ENCODE peak calls at places on chromosomes 12 and 14, in seven cellular contexts. Y is fibroblast of mammary gland; C is tibial nerve; E is tibial artery; H is H9; A is AG04450; S is CD8-positive, alpha-beta T cell. D is an unnamed sample.

GRCh38 chr12:104929926-104930325 is 28.2 kb downstream of the SLC41A2 start:
- DNase-seq in Y (peak), C (no peak), E (no peak), H (no peak), A (no peak), S (no peak), D (no peak)

GRCh38 chr14:91246051-91246852 is 1.7 kb upstream of the GPR68 start:
- DNase-seq in Y (no peak), C (no peak), E (no peak), H (no peak), A (no peak), S (peak), D (peak)

GRCh38 chr14:66425402-66425801 is 60.8 kb upstream of the CCDC196 start:
- DNase-seq in Y (no peak), C (no peak), E (no peak), H (no peak), A (no peak), S (no peak), D (peak)

GRCh38 chr12:79324571-79324970 is 366.2 kb downstream of the PAWR start:
- DNase-seq in Y (no peak), C (no peak), E (no peak), H (no peak), A (no peak), S (no peak), D (no peak)

GRCh38 chr14:51859136-51859535 is 1.3 kb upstream of the GNG2 start:
- DNase-seq in Y (peak), C (no peak), E (no peak), H (no peak), A (no peak), S (no peak), D (no peak)

GRCh38 chr14:91117960-91118359 is 4.1 kb downstream of the DGLUCY start:
- DNase-seq in Y (no peak), C (no peak), E (no peak), H (no peak), A (no peak), S (no peak), D (no peak)

GRCh38 chr12:7806863-7807487 is 17.8 kb downstream of the NANOG start:
- DNase-seq in Y (peak), C (peak), E (peak), H (peak), A (peak), S (peak), D (peak)

GRCh38 chr14:40630471-40630870 is 976.2 kb upstream of the LRFN5 start:
- DNase-seq in Y (no peak), C (no peak), E (no peak), H (no peak), A (no peak), S (no peak), D (no peak)

GRCh38 chr14:92877757-92878431 is 45.1 kb upstream of the CHGA start:
- DNase-seq in Y (no peak), C (no peak), E (no peak), H (peak), A (no peak), S (no peak), D (peak)

GRCh38 chr12:86914716-86915115 is 658.5 kb upstream of the MGAT4C start:
- DNase-seq in Y (peak), C (no peak), E (no peak), H (no peak), A (peak), S (no peak), D (peak)
- TF ChIP-seq CTCF in Y (peak), C (peak), E (peak), H (peak), A (peak), S (no peak), D (peak)

GRCh38 chr12:94872671-94873367 is 130.7 kb downstream of the NDUFA12 start:
- DNase-seq in Y (no peak), C (no peak), E (no peak), H (peak), A (no peak), S (no peak), D (no peak)

GRCh38 chr12:94872007-94872653 is 131.4 kb downstream of the NDUFA12 start:
- DNase-seq in Y (no peak), C (no peak), E (no peak), H (no peak), A (no peak), S (no peak), D (no peak)

GRCh38 chr12:94874986-94875312 is 128.5 kb downstream of the NDUFA12 start:
- DNase-seq in Y (no peak), C (no peak), E (no peak), H (no peak), A (no peak), S (no peak), D (no peak)

GRCh38 chr12:94874086-94874985 is 129.2 kb downstream of the NDUFA12 start:
- DNase-seq in Y (no peak), C (no peak), E (no peak), H (no peak), A (no peak), S (no peak), D (no peak)

GRCh38 chr12:94873368-94874085 is 130.0 kb downstream of the NDUFA12 start:
- DNase-seq in Y (no peak), C (no peak), E (no peak), H (peak), A (no peak), S (no peak), D (no peak)
- TF ChIP-seq CTCF in Y (no peak), C (no peak), E (no peak), H (no peak), A (no peak), S (no peak), D (no peak)

GRCh38 chr14:58770501-58770982 is 132.8 kb downstream of the DACT1 start:
- DNase-seq in Y (no peak), C (no peak), E (no peak), H (no peak), A (no peak), S (no peak), D (no peak)

GRCh38 chr14:58772814-58773620 is 135.3 kb downstream of the DACT1 start:
- DNase-seq in Y (no peak), C (no peak), E (no peak), H (peak), A (no peak), S (no peak), D (no peak)

GRCh38 chr14:58769766-58770165 is 132.0 kb downstream of the DACT1 start:
- DNase-seq in Y (no peak), C (no peak), E (no peak), H (no peak), A (no peak), S (no peak), D (no peak)

GRCh38 chr14:58771016-58771415 is 133.3 kb downstream of the DACT1 start:
- DNase-seq in Y (no peak), C (no peak), E (no peak), H (no peak), A (no peak), S (no peak), D (no peak)

GRCh38 chr14:58772061-58772604 is 134.4 kb downstream of the DACT1 start:
- DNase-seq in Y (no peak), C (no peak), E (no peak), H (no peak), A (no peak), S (no peak), D (no peak)
- TF ChIP-seq CTCF in Y (no peak), C (no peak), E (no peak), H (no peak), A (no peak), S (no peak), D (no peak)

GRCh38 chr14:106605548-106606448 is 1079.4 kb downstream of the TMEM121 start:
- DNase-seq in Y (no peak), C (no peak), E (no peak), H (no peak), A (no peak), S (peak), D (peak)
- TF ChIP-seq CTCF in Y (no peak), C (no peak), E (no peak), H (no peak), A (no peak), S (peak), D (peak)

DNA sequence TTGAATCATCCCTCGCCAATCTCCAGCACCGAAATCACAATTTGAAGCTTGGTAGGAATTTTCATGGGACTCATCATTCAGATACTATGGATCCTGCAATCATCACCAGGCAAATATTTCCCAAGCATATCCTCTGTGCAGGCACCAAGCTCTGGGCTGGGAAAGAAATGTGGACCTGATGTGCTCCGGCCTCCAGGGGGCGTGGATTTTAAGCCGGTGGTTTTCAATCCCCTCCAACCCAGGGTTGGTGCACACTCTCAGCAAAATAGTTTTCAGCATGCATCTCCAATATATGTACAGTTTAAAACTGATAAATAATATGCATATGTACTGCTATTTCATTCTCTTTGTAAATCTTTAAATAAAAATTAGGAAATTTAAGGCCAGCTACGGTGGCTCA is 98.9 kb downstream of the RBM19 start:
- DNase-seq in Y (peak), C (no peak), E (no peak), H (peak), A (no peak), S (no peak), D (no peak)
- TF ChIP-seq CTCF in Y (peak), C (no peak), E (no peak), H (peak), A (peak), S (no peak), D (no peak)

GRCh38 chr14:88233915-88234314 is 89.2 kb downstream of the KCNK10 start:
- DNase-seq in Y (peak), C (no peak), E (no peak), H (peak), A (no peak), S (no peak), D (peak)
- TF ChIP-seq CTCF in Y (peak), C (no peak), E (no peak), H (peak), A (peak), S (no peak), D (peak)

GRCh38 chr14:44370727-44371126 is 136.4 kb downstream of the FSCB start:
- DNase-seq in Y (no peak), C (no peak), E (no peak), H (no peak), A (no peak), S (no peak), D (no peak)

GRCh38 chr14:44374906-44375305 is 132.2 kb downstream of the FSCB start:
- DNase-seq in Y (no peak), C (no peak), E (no peak), H (no peak), A (no peak), S (no peak), D (no peak)

GRCh38 chr14:44372807-44373497 is 134.1 kb downstream of the FSCB start:
- DNase-seq in Y (no peak), C (no peak), E (no peak), H (no peak), A (no peak), S (no peak), D (no peak)

GRCh38 chr14:44369401-44370123 is 137.5 kb downstream of the FSCB start:
- DNase-seq in Y (no peak), C (no peak), E (no peak), H (no peak), A (no peak), S (no peak), D (no peak)
- TF ChIP-seq CTCF in Y (no peak), C (no peak), E (no peak), H (peak), A (no peak), S (no peak), D (no peak)